ENCODE peak calls at places on chromosomes 6 and 20, in eight cellular contexts. T is memory B cell; E is IMR-90; Z is epithelial cell of esophagus; S is myocyte; A is stimulated activated CD4-positive, alpha-beta T cell treated with anti-CD3 and anti-CD28 coated beads, Interleukin-1b, Interleukin-23, amount 100 ng/mL, for 24 hours; N is left ventricle myocardium inferior; B is left ventricle myocardium superior. J is an unnamed sample.

GRCh38 chr20:19815553-19815991 is 57.5 kb downstream of the RIN2 start:
- DNase-seq in Z (peak), B (no peak), T (no peak), N (no peak), E (peak), S (peak), A (no peak), J (peak)

GRCh38 chr6:75986935-75987334 is 85.5 kb downstream of the IMPG1 start:
- DNase-seq in S (no peak), B (no peak), N (no peak), T (no peak), A (no peak), E (no peak), Z (no peak), J (no peak)

GRCh38 chr6:11535801-11536230 is 1.7 kb upstream of the TMEM170B start:
- DNase-seq in A (no peak), B (no peak), S (peak), N (no peak), T (no peak), E (peak), Z (peak), J (no peak)

GRCh38 chr20:5751856-5752255 is 1.7 kb downstream of the SHLD1 start:
- DNase-seq in Z (no peak), E (no peak), B (no peak), S (no peak), A (no peak), N (no peak), T (no peak), J (no peak)

GRCh38 chr6:35092362-35093117 is 48.6 kb downstream of the TCP11 start:
- DNase-seq in Z (peak), N (no peak), B (no peak), E (peak), S (peak), A (no peak), T (no peak), J (peak)

GRCh38 chr6:161139766-161140553 is 133.9 kb downstream of the AGPAT4 start:
- DNase-seq in Z (peak), A (no peak), T (no peak), E (peak), B (peak), S (peak), N (peak), J (no peak)

GRCh38 chr20:47532002-47532401 is 30.3 kb downstream of the NCOA3 start:
- DNase-seq in S (no peak), N (no peak), E (no peak), Z (no peak), B (no peak), A (no peak), T (no peak), J (no peak)

GRCh38 chr20:23050847-23051627 is 1.6 kb upstream of the THBD start:
- DNase-seq in N (peak), E (peak), T (no peak), S (peak), A (no peak), Z (peak), B (peak), J (peak)

GRCh38 chr6:151690768-151691562 is 116.5 kb upstream of the ESR1 start:
- DNase-seq in B (no peak), A (peak), E (no peak), N (no peak), S (peak), Z (no peak), T (peak), J (peak)

GRCh38 chr20:37475258-37475657 is 45.8 kb upstream of the NNAT start:
- DNase-seq in N (no peak), A (no peak), S (no peak), B (no peak), Z (no peak), E (no peak), T (no peak), J (no peak)

GRCh38 chr6:31737315-31738047 is 1.2 kb upstream of the CLIC1 start:
- DNase-seq in B (no peak), S (no peak), T (no peak), Z (no peak), N (no peak), E (no peak), A (no peak), J (no peak)

GRCh38 chr20:50185426-50185825 is 5.2 kb upstream of the CEBPB start:
- DNase-seq in A (no peak), T (no peak), S (no peak), Z (no peak), E (no peak), N (no peak), B (no peak), J (no peak)

GRCh38 chr6:109052852-109053251 is 41.8 kb downstream of the SESN1 start:
- DNase-seq in B (no peak), T (no peak), N (no peak), Z (no peak), S (no peak), A (no peak), E (no peak), J (no peak)

GRCh38 chr6:158027590-158028285 is 46.1 kb downstream of the SYNJ2 start:
- DNase-seq in T (no peak), S (no peak), E (no peak), N (peak), Z (no peak), A (no peak), B (peak), J (no peak)

GRCh38 chr6:79718509-79719247 is 87.5 kb downstream of the SH3BGRL2 start:
- DNase-seq in B (no peak), A (no peak), Z (no peak), T (no peak), S (peak), N (no peak), E (peak), J (peak)

GRCh38 chr6:74899416-74899815 is 306.4 kb downstream of the COL12A1 start:
- DNase-seq in Z (peak), S (no peak), A (no peak), B (no peak), T (no peak), N (no peak), E (peak), J (no peak)

GRCh38 chr20:56924976-56925695 is 296.0 kb downstream of the TFAP2C start:
- DNase-seq in N (no peak), E (no peak), S (no peak), Z (peak), B (peak), T (no peak), A (no peak), J (no peak)

GRCh38 chr20:25372584-25373336 is 17.9 kb downstream of the ABHD12 start:
- DNase-seq in A (no peak), T (no peak), Z (peak), S (peak), E (peak), N (no peak), B (no peak), J (peak)

GRCh38 chr6:75347797-75348610 is 63.4 kb upstream of the TMEM30A start:
- DNase-seq in S (no peak), T (no peak), E (peak), Z (no peak), B (no peak), A (no peak), N (no peak), J (no peak)

J was measured in stromal cell of bone marrow.